ENCODE peak calls at places on chromosome 1, in five cellular contexts. One of them, this sample, is unnamed.

GRCh38 chr1:27522148-27522859 is 32.3 kb upstream of the WASF2 start:
- DNase-seq in A549: no peak
- DNase-seq in K562: no peak
- DNase-seq in GM12878: no peak
- DNase-seq in HepG2: peak
- DNase-seq in this sample: no peak

GRCh38 chr1:209267968-209268367 is 315.5 kb upstream of the CAMK1G start:
- DNase-seq in A549: no peak
- DNase-seq in K562: no peak
- DNase-seq in GM12878: no peak
- DNase-seq in HepG2: no peak
- DNase-seq in this sample: no peak

GRCh38 chr1:30778156-30778978 is 20.8 kb upstream of the LAPTM5 start:
- DNase-seq in A549: no peak
- DNase-seq in K562: peak
- DNase-seq in GM12878: no peak
- DNase-seq in HepG2: no peak
- DNase-seq in this sample: peak

GRCh38 chr1:48524892-48525467 is 53.0 kb upstream of the SPATA6 start:
- DNase-seq in A549: no peak
- DNase-seq in K562: no peak
- DNase-seq in GM12878: no peak
- DNase-seq in HepG2: no peak
- DNase-seq in this sample: peak

GRCh38 chr1:46277658-46278373 is 25.6 kb downstream of the LRRC41 start:
- DNase-seq in A549: no peak
- DNase-seq in K562: peak
- DNase-seq in GM12878: no peak
- DNase-seq in HepG2: no peak
- DNase-seq in this sample: no peak

GRCh38 chr1:54404939-54405880 is 984 bp downstream of the SSBP3 start:
- DNase-seq in A549: no peak
- DNase-seq in K562: no peak
- DNase-seq in GM12878: no peak
- DNase-seq in HepG2: no peak
- DNase-seq in this sample: no peak

GRCh38 chr1:8682573-8682972 is 134.9 kb downstream of the RERE start:
- DNase-seq in A549: no peak
- DNase-seq in K562: no peak
- DNase-seq in GM12878: no peak
- DNase-seq in HepG2: no peak
- DNase-seq in this sample: no peak

GRCh38 chr1:13487143-13487868 is 26.5 kb downstream of the LRRC38 start:
- DNase-seq in A549: no peak
- DNase-seq in K562: peak
- DNase-seq in GM12878: no peak
- DNase-seq in HepG2: no peak
- DNase-seq in this sample: no peak

GRCh38 chr1:46757256-46757955 is 38.5 kb upstream of the EFCAB14 start:
- DNase-seq in A549: no peak
- DNase-seq in K562: no peak
- DNase-seq in GM12878: no peak
- DNase-seq in HepG2: no peak
- DNase-seq in this sample: peak

GRCh38 chr1:209257021-209257420 is 326.5 kb upstream of the CAMK1G start:
- DNase-seq in A549: no peak
- DNase-seq in K562: no peak
- DNase-seq in GM12878: no peak
- DNase-seq in HepG2: no peak
- DNase-seq in this sample: no peak

GRCh38 chr1:208141793-208142192 is 102.4 kb downstream of the PLXNA2 start:
- DNase-seq in A549: no peak
- DNase-seq in K562: no peak
- DNase-seq in GM12878: no peak
- DNase-seq in HepG2: no peak
- DNase-seq in this sample: no peak

GRCh38 chr1:213148905-213149304 is 97.9 kb downstream of the RPS6KC1 start:
- DNase-seq in A549: no peak
- DNase-seq in K562: no peak
- DNase-seq in GM12878: no peak
- DNase-seq in HepG2: no peak
- DNase-seq in this sample: no peak

GRCh38 chr1:202107321-202107761 is 15.4 kb upstream of the GPR37L1 start:
- DNase-seq in A549: no peak
- DNase-seq in K562: no peak
- DNase-seq in GM12878: no peak
- DNase-seq in HepG2: no peak
- DNase-seq in this sample: no peak

GRCh38 chr1:187476671-187477070 is 647.9 kb downstream of the PLA2G4A start:
- DNase-seq in A549: no peak
- DNase-seq in K562: no peak
- DNase-seq in GM12878: no peak
- DNase-seq in HepG2: no peak
- DNase-seq in this sample: peak

GRCh38 chr1:98949166-98949565 is 55.5 kb downstream of the PLPPR5 start:
- DNase-seq in A549: no peak
- DNase-seq in K562: no peak
- DNase-seq in GM12878: no peak
- DNase-seq in HepG2: no peak
- DNase-seq in this sample: no peak

GRCh38 chr1:85326851-85327250 is 50.4 kb upstream of the BCL10 start:
- DNase-seq in A549: no peak
- DNase-seq in K562: no peak
- DNase-seq in GM12878: no peak
- DNase-seq in HepG2: no peak
- DNase-seq in this sample: no peak

GRCh38 chr1:61268546-61269243 is 186.3 kb downstream of the NFIA start:
- DNase-seq in A549: no peak
- DNase-seq in K562: no peak
- DNase-seq in GM12878: no peak
- DNase-seq in HepG2: no peak
- DNase-seq in this sample: no peak

GRCh38 chr1:241733899-241734298 is 81.8 kb downstream of the WDR64 start:
- DNase-seq in A549: no peak
- DNase-seq in K562: no peak
- DNase-seq in GM12878: no peak
- DNase-seq in HepG2: no peak
- DNase-seq in this sample: no peak

GRCh38 chr1:53069265-53069662 is 7.3 kb downstream of the PODN start:
- DNase-seq in A549: no peak
- DNase-seq in K562: no peak
- DNase-seq in GM12878: no peak
- DNase-seq in HepG2: no peak
- DNase-seq in this sample: no peak

GRCh38 chr1:112950426-112950825 is 5.6 kb downstream of the SLC16A1 start:
- DNase-seq in A549: no peak
- DNase-seq in K562: no peak
- DNase-seq in GM12878: no peak
- DNase-seq in HepG2: no peak
- DNase-seq in this sample: no peak

GRCh38 chr1:243233908-243234307 is 21.2 kb downstream of the CEP170 start:
- DNase-seq in A549: no peak
- DNase-seq in K562: no peak
- DNase-seq in GM12878: no peak
- DNase-seq in HepG2: no peak
- DNase-seq in this sample: peak

GRCh38 chr1:10932088-10932487 is 80.4 kb upstream of the TARDBP start:
- DNase-seq in A549: no peak
- DNase-seq in K562: no peak
- DNase-seq in GM12878: peak
- DNase-seq in HepG2: no peak
- DNase-seq in this sample: no peak

GRCh38 chr1:96234299-96234698 is 487.3 kb upstream of the PTBP2 start:
- DNase-seq in A549: peak
- DNase-seq in K562: no peak
- DNase-seq in GM12878: no peak
- DNase-seq in HepG2: peak
- DNase-seq in this sample: peak

GRCh38 chr1:166944186-166944967 is 31.0 kb downstream of the ILDR2 start:
- DNase-seq in A549: no peak
- DNase-seq in K562: no peak
- DNase-seq in GM12878: no peak
- DNase-seq in HepG2: no peak
- DNase-seq in this sample: peak

GRCh38 chr1:39926820-39927219 is 25.1 kb upstream of the MYCL start:
- DNase-seq in A549: no peak
- DNase-seq in K562: no peak
- DNase-seq in GM12878: no peak
- DNase-seq in HepG2: no peak
- DNase-seq in this sample: no peak

GRCh38 chr1:70231474-70231873 is 10.3 kb downstream of the SRSF11 start:
- DNase-seq in A549: no peak
- DNase-seq in K562: no peak
- DNase-seq in GM12878: no peak
- DNase-seq in HepG2: no peak
- DNase-seq in this sample: no peak

GRCh38 chr1:100206301-100206700 is 28.2 kb upstream of the LRRC39 start:
- DNase-seq in A549: no peak
- DNase-seq in K562: no peak
- DNase-seq in GM12878: no peak
- DNase-seq in HepG2: no peak
- DNase-seq in this sample: peak

GRCh38 chr1:226403522-226404034 is 4.3 kb downstream of the PARP1 start:
- DNase-seq in A549: peak
- DNase-seq in K562: peak
- DNase-seq in GM12878: no peak
- DNase-seq in HepG2: no peak
- DNase-seq in this sample: peak

GRCh38 chr1:154999651-155000474 is 2.7 kb upstream of the ZBTB7B start:
- DNase-seq in A549: no peak
- DNase-seq in K562: peak
- DNase-seq in GM12878: no peak
- DNase-seq in HepG2: peak
- DNase-seq in this sample: no peak

GRCh38 chr1:70440642-70441391 is 29.7 kb downstream of the CTH start:
- DNase-seq in A549: no peak
- DNase-seq in K562: no peak
- DNase-seq in GM12878: no peak
- DNase-seq in HepG2: no peak
- DNase-seq in this sample: no peak

GRCh38 chr1:205077934-205078311 is 6.3 kb downstream of the TMEM81 start:
- DNase-seq in A549: no peak
- DNase-seq in K562: peak
- DNase-seq in GM12878: no peak
- DNase-seq in HepG2: no peak
- DNase-seq in this sample: no peak

GRCh38 chr1:68585371-68585770 is 88.5 kb upstream of the DEPDC1 start:
- DNase-seq in A549: no peak
- DNase-seq in K562: no peak
- DNase-seq in GM12878: no peak
- DNase-seq in HepG2: no peak
- DNase-seq in this sample: no peak

GRCh38 chr1:215087603-215088002 is 5.1 kb downstream of the KCNK2 start:
- DNase-seq in A549: no peak
- DNase-seq in K562: no peak
- DNase-seq in GM12878: no peak
- DNase-seq in HepG2: no peak
- DNase-seq in this sample: no peak

GRCh38 chr1:232127190-232127589 is 500.6 kb downstream of the DISC1 start:
- DNase-seq in A549: peak
- DNase-seq in K562: no peak
- DNase-seq in GM12878: no peak
- DNase-seq in HepG2: no peak
- DNase-seq in this sample: peak

GRCh38 chr1:19921310-19921709 is 2.1 kb downstream of the PLA2G2E start:
- DNase-seq in A549: no peak
- DNase-seq in K562: no peak
- DNase-seq in GM12878: no peak
- DNase-seq in HepG2: no peak
- DNase-seq in this sample: no peak
- TF ChIP-seq SMC3 in A549: no peak
- TF ChIP-seq SMC3 in K562: no peak
- TF ChIP-seq SMC3 in GM12878: no peak
- TF ChIP-seq SMC3 in HepG2: no peak
- TF ChIP-seq SMC3 in this sample: no peak

GRCh38 chr1:16443975-16444745 is 3.6 kb downstream of the NECAP2 start:
- DNase-seq in A549: no peak
- DNase-seq in K562: peak
- DNase-seq in GM12878: no peak
- DNase-seq in HepG2: no peak
- DNase-seq in this sample: no peak
- TF ChIP-seq POLR2A in A549: no peak
- TF ChIP-seq POLR2A in K562: peak
- TF ChIP-seq POLR2A in GM12878: no peak
- TF ChIP-seq POLR2A in HepG2: no peak
- TF ChIP-seq POLR2A in this sample: no peak

DNA sequence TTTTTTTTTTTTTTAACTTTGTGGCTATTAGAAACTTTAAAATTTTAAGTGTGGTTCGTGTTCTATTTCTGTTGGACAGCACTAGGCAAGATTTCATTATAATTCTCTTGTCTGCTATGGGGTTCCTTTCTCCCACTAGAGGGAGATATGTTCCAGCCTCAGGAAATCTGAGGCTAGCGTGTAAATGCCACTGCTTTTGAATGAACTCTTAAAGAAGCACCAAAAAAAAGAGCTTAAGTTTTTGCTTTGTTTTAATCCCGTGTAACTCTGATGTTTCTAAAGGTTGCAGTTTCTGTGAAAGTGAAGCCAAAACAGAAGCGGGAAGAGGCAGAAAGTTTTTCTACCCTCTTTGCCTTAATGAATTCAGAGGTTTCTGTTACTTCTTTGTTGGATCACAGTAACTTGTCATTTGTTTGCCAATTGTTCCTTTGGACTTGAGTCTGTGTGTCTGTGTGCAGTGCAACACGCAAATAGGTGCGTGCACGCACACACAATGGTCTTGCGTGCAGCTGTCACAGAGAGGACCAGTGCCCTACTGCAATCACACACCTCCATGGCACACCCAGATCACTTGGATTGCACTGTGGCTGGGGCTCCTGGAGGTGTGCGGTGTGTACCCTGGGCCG is 32.3 kb downstream of the HHAT start:
- DNase-seq in A549: peak
- DNase-seq in K562: peak
- DNase-seq in GM12878: no peak
- DNase-seq in HepG2: peak
- DNase-seq in this sample: peak
- TF ChIP-seq SMC3 in A549: peak
- TF ChIP-seq SMC3 in K562: no peak
- TF ChIP-seq SMC3 in GM12878: peak
- TF ChIP-seq SMC3 in HepG2: peak
- TF ChIP-seq SMC3 in this sample: peak

DNA sequence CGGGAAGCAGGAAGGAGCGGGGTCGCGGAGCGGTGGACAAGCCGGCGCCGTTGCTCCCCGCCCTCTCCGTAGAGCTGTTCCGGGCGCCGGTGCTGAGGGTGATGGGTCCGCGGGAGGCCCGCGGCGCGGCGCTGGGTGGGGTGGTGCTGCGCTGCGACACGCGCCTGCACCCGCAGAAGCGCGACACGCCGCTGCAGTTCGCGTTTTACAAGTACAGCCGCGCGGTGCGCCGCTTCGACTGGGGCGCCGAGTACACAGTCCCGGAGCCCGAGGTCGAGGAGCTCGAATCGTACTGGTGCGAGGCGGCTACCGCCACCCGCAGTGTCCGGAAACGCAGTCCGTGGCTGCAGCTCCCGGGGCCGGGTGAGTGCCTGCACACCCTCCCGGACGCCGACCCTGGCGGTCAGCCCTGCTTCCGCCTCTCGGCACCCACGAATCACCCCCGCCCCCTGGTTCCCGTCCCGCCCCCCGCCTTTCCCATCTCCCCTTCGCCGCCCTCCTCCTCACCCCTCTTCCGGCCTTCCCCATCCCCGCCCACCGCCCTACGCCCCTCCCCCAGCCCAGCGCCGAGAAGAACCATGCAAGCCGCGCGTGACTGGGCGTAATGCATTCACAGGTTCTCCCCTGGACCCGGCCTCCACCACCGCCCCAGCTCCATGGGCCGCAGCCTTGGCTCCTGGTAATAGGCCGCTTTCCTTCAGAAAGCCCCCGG is 5.4 kb downstream of the FCRLB start:
- DNase-seq in A549: peak
- DNase-seq in K562: peak
- DNase-seq in GM12878: no peak
- DNase-seq in HepG2: peak
- DNase-seq in this sample: peak
- TF ChIP-seq POLR2A in A549: peak
- TF ChIP-seq POLR2A in K562: peak
- TF ChIP-seq POLR2A in GM12878: peak
- TF ChIP-seq POLR2A in HepG2: peak
- TF ChIP-seq POLR2A in this sample: peak

This sample was measured in IMR-90.